ENCODE peak calls at places on chromosomes 16 and 17, in six cellular contexts. M, U, S, A, X and I are unnamed samples.
A peak's percentile ranks its signal among the peaks of the same experiment; 100 is the strongest.

GRCh38 chr17:83064021-83064731 is 15.2 kb upstream of the METRNL start:
- DNase-seq in M (no peak), U (no peak), S (no peak), A (peak; percentile 29), X (no peak), I (no peak)

GRCh38 chr17:7019839-7020519 is 2.9 kb upstream of the BCL6B start:
- DNase-seq in M (no peak), U (no peak), S (no peak), A (no peak), X (peak; percentile 62), I (peak; percentile 51)

GRCh38 chr17:78129385-78130079 is 977 bp upstream of the TMC6 start:
- DNase-seq in M (peak; percentile 58), U (no peak), S (no peak), A (no peak), X (no peak), I (no peak)

GRCh38 chr17:31724619-31725018 is 134.4 kb downstream of the COPRS start:
- DNase-seq in M (no peak), U (no peak), S (no peak), A (no peak), X (no peak), I (no peak)

GRCh38 chr17:63834431-63835166 is 7.1 kb upstream of the FTSJ3 start:
- DNase-seq in M (peak; percentile 74), U (peak; percentile 45), S (peak; percentile 56), A (peak; percentile 76), X (peak; percentile 82), I (peak; percentile 71)

GRCh38 chr16:11297492-11298142 is 16.5 kb upstream of the PRM1 start:
- DNase-seq in M (peak; percentile 94), U (peak; percentile 67), S (no peak), A (no peak), X (peak; percentile 61), I (peak; percentile 81)

GRCh38 chr16:30183236-30183960 is at the start of gene CORO1A:
- DNase-seq in M (peak; percentile 87), U (peak; percentile 90), S (peak; percentile 77), A (peak; percentile 64), X (peak; percentile 52), I (peak; percentile 85)

GRCh38 chr17:47967607-47968252 is 3.2 kb upstream of the CDK5RAP3 start:
- DNase-seq in M (no peak), U (no peak), S (no peak), A (peak; percentile 71), X (peak; percentile 87), I (no peak)

GRCh38 chr17:77510133-77510796 is 369.5 kb downstream of the SEC14L1 start:
- DNase-seq in M (no peak), U (no peak), S (no peak), A (no peak), X (no peak), I (no peak)

GRCh38 chr16:6019490-6019991 is 921.9 kb upstream of the EEF2KMT start:
- DNase-seq in M (no peak), U (no peak), S (peak; percentile 4), A (no peak), X (no peak), I (no peak)

GRCh38 chr17:7593296-7593695 is 3.4 kb upstream of the SOX15 start:
- DNase-seq in M (no peak), U (no peak), S (no peak), A (no peak), X (no peak), I (no peak)

GRCh38 chr16:74568961-74569631 is 37.8 kb downstream of the GLG1 start:
- DNase-seq in M (no peak), U (no peak), S (no peak), A (no peak), X (peak; percentile 41), I (no peak)

GRCh38 chr16:10282367-10282766 is 100.1 kb upstream of the GRIN2A start:
- DNase-seq in M (no peak), U (no peak), S (no peak), A (no peak), X (no peak), I (no peak)

GRCh38 chr16:73047536-73048291 is at the start of gene ZFHX3:
- DNase-seq in M (peak; percentile 84), U (peak; percentile 84), S (peak; percentile 57), A (peak; percentile 87), X (peak; percentile 51), I (peak; percentile 71)

GRCh38 chr17:35807371-35808144 is 1.7 kb upstream of the TAF15 start:
- DNase-seq in M (no peak), U (no peak), S (no peak), A (no peak), X (peak; percentile 68), I (no peak)

GRCh38 chr17:35373984-35374765 is 754 bp upstream of the SLFN11 start:
- DNase-seq in M (peak; percentile 51), U (peak; percentile 41), S (peak; percentile 16), A (no peak), X (peak; percentile 85), I (peak; percentile 28)

GRCh38 chr16:14436410-14436955 is 193.6 kb downstream of the PARN start:
- DNase-seq in M (no peak), U (no peak), S (no peak), A (no peak), X (no peak), I (no peak)

GRCh38 chr17:45050680-45051059 is 762 bp downstream of the DCAKD start:
- DNase-seq in M (peak; percentile 43), U (no peak), S (no peak), A (no peak), X (no peak), I (peak; percentile 45)

GRCh38 chr17:57519199-57519598 is 225.9 kb downstream of the CCDC182 start:
- DNase-seq in M (no peak), U (no peak), S (no peak), A (peak; percentile 82), X (peak; percentile 63), I (no peak)

DNA sequence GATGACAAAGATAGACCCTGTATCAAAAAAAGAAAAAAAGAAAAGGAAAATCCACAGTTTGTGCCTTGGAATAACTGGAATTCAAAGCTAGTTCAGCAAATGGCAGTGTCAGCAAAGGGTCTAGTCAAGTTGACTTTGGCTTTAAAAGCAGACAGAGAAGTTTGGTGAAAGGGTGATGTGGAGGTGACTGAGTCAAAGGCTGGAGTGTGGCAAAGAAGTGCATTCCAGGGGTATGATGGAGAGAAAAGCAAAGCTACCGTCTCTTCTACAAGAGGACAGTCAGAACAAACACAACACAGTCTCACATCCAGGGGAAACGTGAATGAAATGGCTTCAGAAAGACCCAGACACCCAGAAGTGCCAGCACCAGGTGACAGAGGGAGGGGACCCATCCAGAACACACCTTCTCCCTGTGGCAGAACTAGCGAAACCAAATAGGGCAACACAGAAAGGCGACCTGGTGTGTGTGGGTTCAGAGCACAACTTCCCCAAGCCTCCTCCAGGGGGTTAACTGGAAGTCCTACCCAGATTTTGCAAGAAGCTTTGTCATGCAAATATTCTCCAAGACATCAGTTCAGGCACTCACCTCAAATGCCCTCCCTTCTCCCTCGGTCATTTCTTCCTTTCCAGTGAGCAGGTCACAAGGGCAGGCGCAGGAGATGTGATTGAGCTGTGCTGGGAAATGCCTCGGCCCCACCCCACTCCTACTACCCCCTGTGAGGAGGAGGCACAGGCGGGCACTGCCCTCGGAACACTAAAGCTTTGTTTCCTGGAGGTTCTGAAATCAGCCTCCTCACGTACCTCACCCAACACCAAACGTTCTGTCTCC is 481.9 kb downstream of the SOX9 start:
- DNase-seq in M (no peak), U (no peak), S (no peak), A (no peak), X (peak; percentile 40), I (peak; percentile 69)
- TF ChIP-seq CTCF in M (no peak), U (no peak), S (peak; percentile 32), A (peak; percentile 38), X (peak; percentile 36), I (no peak)

DNA sequence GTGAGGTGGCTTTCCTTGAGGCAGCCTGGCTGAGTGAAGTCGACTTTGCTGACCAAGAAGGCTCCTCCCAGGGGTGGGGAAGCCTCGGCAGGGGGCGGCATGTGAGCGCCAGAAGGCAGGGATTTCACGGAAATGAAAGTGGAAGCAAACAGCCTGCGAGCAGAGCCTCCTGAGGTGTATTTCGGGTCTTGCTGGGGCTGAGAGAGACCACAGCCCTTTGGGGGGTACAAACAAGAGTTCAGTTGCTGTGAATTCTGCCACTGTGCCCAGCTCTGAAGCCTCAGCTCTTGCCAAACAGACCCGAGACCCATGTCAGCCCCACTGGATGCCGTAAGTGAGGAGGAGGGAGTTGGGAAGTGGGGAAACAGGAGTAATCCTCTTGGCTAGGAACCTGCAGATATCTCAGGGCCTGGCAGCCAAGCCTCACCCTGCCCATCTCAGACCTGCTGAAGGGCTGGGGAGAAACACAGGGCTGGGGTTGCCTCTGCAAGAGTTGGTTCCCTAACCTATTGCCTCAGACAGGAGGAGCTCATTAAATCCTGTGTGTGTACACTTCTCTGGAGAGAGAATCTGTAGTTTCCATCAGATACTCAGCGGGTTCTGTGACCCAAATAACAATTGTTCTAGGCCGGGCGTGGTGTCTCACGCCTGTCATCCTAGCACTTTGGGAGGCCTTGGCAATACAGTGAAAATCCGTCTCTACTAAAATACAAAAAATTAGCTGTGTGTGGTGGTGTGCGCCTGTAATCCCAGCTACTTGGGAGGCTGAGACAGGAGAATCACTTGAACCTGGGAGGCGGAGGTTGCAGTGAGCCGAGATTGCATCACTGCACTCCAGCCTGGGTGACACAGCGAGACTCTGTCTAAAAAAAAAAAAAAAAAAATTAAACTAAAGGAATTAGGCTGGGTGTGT is at the start of gene IFI35:
- DNase-seq in M (peak; percentile 87), U (peak; percentile 81), S (peak; percentile 36), A (peak; percentile 87), X (peak; percentile 84), I (peak; percentile 95)
- TF ChIP-seq CTCF in M (peak; percentile 64), U (peak; percentile 59), S (peak; percentile 41), A (peak; percentile 73), X (peak; percentile 15), I (peak; percentile 33)

DNA sequence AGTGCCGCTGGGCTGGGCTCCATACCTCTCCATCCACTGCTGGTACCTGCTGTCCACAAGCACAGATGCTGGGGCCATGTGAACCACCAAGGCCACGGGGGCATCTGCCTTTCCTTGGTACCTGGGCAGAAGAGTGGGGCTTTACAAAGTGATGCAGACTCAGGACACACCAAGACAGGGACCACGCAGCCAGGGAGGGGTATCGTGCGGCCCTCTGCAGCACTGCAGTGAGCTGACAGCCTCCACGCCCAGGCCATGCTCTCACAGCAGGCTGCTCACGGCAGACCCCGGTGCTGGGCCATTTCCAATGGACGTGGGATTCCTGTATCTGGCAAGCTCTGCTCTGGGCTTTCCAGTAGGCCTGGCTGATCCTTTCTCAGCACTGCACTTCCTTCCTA is 14.4 kb downstream of the ELAC2 start:
- DNase-seq in M (no peak), U (no peak), S (no peak), A (no peak), X (no peak), I (no peak)
- TF ChIP-seq CTCF in M (peak; percentile 76), U (no peak), S (peak; percentile 6), A (no peak), X (no peak), I (no peak)

DNA sequence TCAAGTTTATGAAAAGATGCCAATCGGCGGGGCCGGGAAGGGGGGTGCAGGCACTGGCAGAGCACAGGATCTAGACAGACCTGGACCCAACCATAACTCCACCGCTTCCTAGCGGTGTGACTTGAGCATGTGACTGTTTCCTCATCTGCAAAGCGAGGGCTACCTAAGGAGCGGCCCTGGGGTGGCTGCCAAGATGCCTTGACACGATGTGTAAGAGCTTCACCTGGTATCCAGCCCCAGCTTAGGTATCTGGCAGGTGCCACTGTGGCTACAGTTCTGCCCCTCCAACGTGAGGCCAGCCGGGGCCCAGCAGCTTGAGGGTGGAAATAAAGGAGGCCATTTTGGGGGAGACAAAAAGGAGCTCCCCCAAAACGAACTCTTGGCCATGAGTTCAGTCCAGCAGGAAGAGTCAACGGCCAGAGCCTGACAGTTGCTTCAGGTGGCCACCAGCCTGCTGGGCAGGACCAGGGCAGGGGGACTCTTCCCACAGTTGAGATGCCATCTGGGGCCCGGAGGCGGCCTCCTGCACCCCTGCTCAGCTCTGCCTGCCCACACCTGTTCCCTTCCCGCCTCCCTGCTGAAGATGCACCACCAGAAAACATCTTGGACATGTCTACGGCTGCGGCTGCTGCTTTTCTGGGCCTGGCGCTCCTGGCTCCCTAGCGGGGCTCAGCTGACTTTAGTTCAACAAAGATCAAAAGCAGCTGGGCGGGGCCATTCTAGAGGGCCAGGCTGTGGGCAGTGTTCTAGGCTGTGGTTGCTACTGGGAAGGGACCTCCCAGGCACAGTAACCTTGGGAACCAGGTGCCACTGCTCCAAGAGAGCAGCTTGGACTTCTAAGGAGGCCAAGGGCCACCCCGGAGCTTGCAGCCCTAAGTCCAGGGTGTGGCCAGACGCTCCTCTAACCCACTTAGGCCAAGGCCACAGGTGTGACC is 3.4 kb upstream of the MTSS2 start:
- DNase-seq in M (no peak), U (no peak), S (no peak), A (no peak), X (no peak), I (no peak)
- TF ChIP-seq CTCF in M (no peak), U (no peak), S (no peak), A (no peak), X (no peak), I (no peak)